ENCODE peak calls at places on chromosomes 1 and 21, in four cellular contexts. W is K562, G is HCT116, L is HepG2. I is an unnamed sample.

GRCh38 chr1:58764294-58764978 is 19.4 kb downstream of the JUN start:
- DNase-seq in W (no peak), G (no peak), L (no peak), I (no peak)

GRCh38 chr1:45999507-45999906 is 132.9 kb downstream of the PIK3R3 start:
- DNase-seq in W (no peak), G (no peak), L (no peak), I (no peak)

GRCh38 chr1:117928881-117929339 is 511 bp downstream of the GDAP2 start:
- DNase-seq in W (peak), G (peak), L (peak), I (peak)

GRCh38 chr1:3049905-3050304 is 19.1 kb upstream of the PRDM16 start:
- DNase-seq in W (no peak), G (no peak), L (no peak), I (no peak)

GRCh38 chr1:43986712-43987111 is 4.7 kb upstream of the CCDC24 start:
- DNase-seq in W (no peak), G (no peak), L (no peak), I (no peak)

GRCh38 chr1:214977133-214977532 is 105.4 kb upstream of the KCNK2 start:
- DNase-seq in W (no peak), G (no peak), L (no peak), I (no peak)

GRCh38 chr1:75127916-75128717 is 6.1 kb upstream of the LHX8 start:
- DNase-seq in W (no peak), G (no peak), L (no peak), I (no peak)

GRCh38 chr1:40612345-40612831 is 53.1 kb downstream of the RIMS3 start:
- DNase-seq in W (peak), G (peak), L (peak), I (peak)

GRCh38 chr1:50985094-50985493 is 15.0 kb downstream of the CDKN2C start:
- DNase-seq in W (no peak), G (no peak), L (no peak), I (no peak)

GRCh38 chr21:43193651-43194302 is 25.0 kb downstream of the CRYAA start:
- DNase-seq in W (no peak), G (no peak), L (no peak), I (no peak)

GRCh38 chr1:30790850-30791778 is 33.5 kb upstream of the LAPTM5 start:
- DNase-seq in W (no peak), G (no peak), L (no peak), I (no peak)

GRCh38 chr1:171769171-171769570 is 12.3 kb upstream of the METTL13 start:
- DNase-seq in W (peak), G (no peak), L (no peak), I (no peak)

GRCh38 chr1:111615874-111616715 is 3.5 kb upstream of the RAP1A start:
- DNase-seq in W (no peak), G (no peak), L (no peak), I (no peak)

DNA sequence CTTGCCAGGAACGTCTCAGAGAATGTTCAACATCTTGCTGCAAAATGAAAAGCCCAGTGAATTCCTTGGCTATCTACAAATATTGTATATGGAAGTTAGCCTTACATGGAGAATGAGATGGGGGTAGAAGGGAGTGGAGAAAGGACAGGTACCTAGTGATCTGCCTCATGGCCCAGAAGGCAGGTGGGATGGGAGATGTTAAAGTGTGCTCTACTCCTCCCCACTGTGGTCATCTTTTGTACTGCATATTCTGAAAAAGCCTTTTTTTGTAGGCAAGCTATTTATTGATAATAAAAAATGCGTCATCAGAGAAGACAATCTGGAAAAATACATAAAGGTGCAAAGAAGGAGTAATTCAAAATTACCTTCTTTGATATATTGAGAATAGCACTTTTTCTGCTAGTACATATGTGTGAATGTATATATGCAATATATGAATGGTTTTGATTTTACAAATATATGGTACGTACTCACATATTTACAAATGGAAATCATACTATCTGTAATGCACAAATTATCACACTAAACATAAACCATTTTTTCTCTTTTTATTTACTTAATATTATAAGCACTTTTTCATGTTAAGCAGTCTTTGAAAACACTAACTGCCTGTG is 19.1 kb upstream of the SLC5A9 start:
- DNase-seq in W (peak), G (peak), L (peak), I (no peak)
- TF ChIP-seq FOSL1 in W (no peak), G (no peak), L (no peak), I (no peak)

DNA sequence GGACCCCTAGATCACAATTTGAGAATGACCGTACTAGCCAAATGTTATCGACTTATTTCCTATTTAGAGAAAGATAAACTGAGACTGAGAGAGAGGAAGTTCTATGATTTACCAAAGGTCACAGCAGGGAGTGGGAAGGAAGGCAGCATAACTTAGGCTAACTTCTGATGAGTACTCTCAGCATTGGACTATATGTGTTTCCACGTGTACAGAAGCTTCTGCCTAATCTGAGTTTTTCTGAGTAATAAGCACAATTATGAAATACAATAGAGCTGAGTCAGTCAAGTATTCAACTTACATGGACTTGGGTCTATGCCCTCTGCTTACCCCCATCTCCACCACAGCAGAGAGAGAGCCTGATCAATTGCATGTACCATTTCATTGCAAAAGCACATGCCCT is 88.1 kb upstream of the HIVEP3 start:
- DNase-seq in W (no peak), G (no peak), L (no peak), I (no peak)
- TF ChIP-seq FOSL1 in W (no peak), G (no peak), L (no peak), I (no peak)

GRCh38 chr1:16165548-16165947 is 9.7 kb upstream of the EPHA2 start:
- DNase-seq in W (no peak), G (no peak), L (no peak), I (no peak)
- TF ChIP-seq FOSL1 in W (no peak), G (no peak), L (no peak), I (no peak)

GRCh38 chr1:225049594-225049993 is 120.1 kb downstream of the DNAH14 start:
- DNase-seq in W (no peak), G (no peak), L (no peak), I (no peak)

GRCh38 chr1:225042263-225042662 is 112.8 kb downstream of the DNAH14 start:
- DNase-seq in W (no peak), G (no peak), L (no peak), I (no peak)

DNA sequence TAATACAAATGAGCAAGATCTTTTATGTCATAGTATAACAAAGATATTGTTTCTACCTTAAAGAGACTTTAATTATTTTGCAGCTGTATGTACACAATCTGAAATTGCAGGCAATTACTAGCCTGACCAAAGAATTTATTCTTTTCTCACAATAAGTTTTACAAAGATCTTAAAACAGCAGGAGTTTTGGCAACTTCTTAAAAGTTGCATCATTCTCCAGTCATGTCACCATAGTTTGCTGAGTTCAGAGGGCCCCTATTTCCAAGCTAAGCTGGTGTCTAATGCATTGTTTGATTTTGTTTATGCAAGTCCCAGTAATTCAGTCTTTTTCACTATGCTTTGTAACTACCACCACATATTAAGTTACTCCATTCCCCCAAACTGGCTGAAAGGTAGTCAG is 114.8 kb downstream of the DNAH14 start:
- DNase-seq in W (no peak), G (no peak), L (peak), I (no peak)
- TF ChIP-seq FOSL1 in W (no peak), G (no peak), L (no peak), I (no peak)

GRCh38 chr1:27342778-27343638 is 1.2 kb downstream of the SYTL1 start:
- DNase-seq in W (peak), G (no peak), L (peak), I (no peak)
- TF ChIP-seq FOSL1 in W (peak), G (no peak), L (no peak), I (no peak)

GRCh38 chr1:35851175-35851869 is 31.7 kb upstream of the AGO1 start:
- DNase-seq in W (no peak), G (no peak), L (no peak), I (no peak)

GRCh38 chr1:35852241-35852640 is 30.8 kb upstream of the AGO1 start:
- DNase-seq in W (no peak), G (no peak), L (no peak), I (no peak)

GRCh38 chr1:35847935-35848565 is 35.0 kb upstream of the AGO1 start:
- DNase-seq in W (no peak), G (no peak), L (no peak), I (no peak)

GRCh38 chr1:35850716-35851115 is 32.3 kb upstream of the AGO1 start:
- DNase-seq in W (no peak), G (no peak), L (no peak), I (no peak)

DNA sequence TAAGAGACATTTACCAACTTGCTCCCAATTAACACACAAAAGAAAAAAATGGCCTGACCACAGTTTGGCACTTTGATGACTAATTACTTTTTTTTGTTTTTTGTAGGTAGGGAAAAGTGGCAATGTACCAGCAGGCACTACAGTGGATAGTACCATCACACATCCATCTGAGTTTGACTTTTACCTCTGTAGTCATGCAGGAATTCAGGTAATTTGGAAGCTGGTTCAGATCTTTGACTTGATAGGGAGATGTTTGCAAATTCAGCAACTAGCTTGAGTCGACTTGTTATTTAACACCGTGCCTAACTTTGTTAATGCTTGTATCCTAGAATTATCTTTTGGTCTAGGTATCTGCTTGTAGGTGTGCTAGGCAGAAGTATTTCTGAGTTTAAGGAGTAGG is 33.0 kb upstream of the AGO1 start:
- DNase-seq in W (no peak), G (no peak), L (no peak), I (no peak)
- TF ChIP-seq FOSL1 in W (no peak), G (no peak), L (no peak), I (no peak)